ENCODE peak calls at places on chromosome 21, in five cellular contexts. W is H1, M is A549, C is WTC11, T is HCT116. X is an unnamed sample.

GRCh38 chr21:29295066-29295650 is 3.6 kb upstream of the BACH1 start:
- DNase-seq in W (no peak), M (no peak), C (no peak), T (no peak), X (no peak)

GRCh38 chr21:29730281-29730680 is 209.5 kb downstream of the GRIK1 start:
- DNase-seq in W (no peak), M (no peak), C (no peak), T (no peak), X (no peak)

GRCh38 chr21:14740692-14741091 is 194.6 kb upstream of the SAMSN1 start:
- DNase-seq in W (no peak), M (no peak), C (no peak), T (no peak), X (no peak)

GRCh38 chr21:14096172-14096571 is 114.6 kb downstream of the LIPI start:
- DNase-seq in W (no peak), M (no peak), C (no peak), T (no peak), X (no peak)

GRCh38 chr21:31218830-31219608 is 125.0 kb downstream of the TIAM1 start:
- DNase-seq in W (no peak), M (no peak), C (no peak), T (peak; percentile 22), X (no peak)

GRCh38 chr21:33070921-33071877 is 1.3 kb downstream of the OLIG1 start:
- DNase-seq in W (peak; percentile 72), M (peak; percentile 30), C (peak; percentile 57), T (no peak), X (peak; percentile 73)

GRCh38 chr21:14889080-14889805 is 175.6 kb downstream of the NRIP1 start:
- DNase-seq in W (no peak), M (no peak), C (no peak), T (no peak), X (no peak)

GRCh38 chr21:29360799-29361765 is 62.4 kb downstream of the BACH1 start:
- DNase-seq in W (no peak), M (peak; percentile 12), C (no peak), T (no peak), X (peak; percentile 14)

GRCh38 chr21:31557956-31558838 is 101.3 kb upstream of the SOD1 start:
- DNase-seq in W (peak; percentile 83), M (no peak), C (peak; percentile 51), T (no peak), X (no peak)

GRCh38 chr21:24759348-24760118 is 847.7 kb downstream of the MRPL39 start:
- DNase-seq in W (no peak), M (no peak), C (no peak), T (no peak), X (peak; percentile 53)

GRCh38 chr21:33894736-33895288 is 20.8 kb downstream of the ATP5PO start:
- DNase-seq in W (peak; percentile 81), M (peak; percentile 77), C (peak; percentile 84), T (peak; percentile 27), X (peak; percentile 87)

GRCh38 chr21:36166705-36167104 is 10.1 kb downstream of the DOP1B start:
- DNase-seq in W (no peak), M (no peak), C (no peak), T (no peak), X (peak; percentile 46)

GRCh38 chr21:36169465-36170128 is 13.0 kb downstream of the DOP1B start:
- DNase-seq in W (no peak), M (no peak), C (peak; percentile 28), T (no peak), X (no peak)

GRCh38 chr21:36171741-36172331 is 15.2 kb downstream of the DOP1B start:
- DNase-seq in W (no peak), M (no peak), C (no peak), T (no peak), X (no peak)

GRCh38 chr21:36170823-36171222 is 14.2 kb downstream of the DOP1B start:
- DNase-seq in W (no peak), M (no peak), C (no peak), T (no peak), X (no peak)

DNA sequence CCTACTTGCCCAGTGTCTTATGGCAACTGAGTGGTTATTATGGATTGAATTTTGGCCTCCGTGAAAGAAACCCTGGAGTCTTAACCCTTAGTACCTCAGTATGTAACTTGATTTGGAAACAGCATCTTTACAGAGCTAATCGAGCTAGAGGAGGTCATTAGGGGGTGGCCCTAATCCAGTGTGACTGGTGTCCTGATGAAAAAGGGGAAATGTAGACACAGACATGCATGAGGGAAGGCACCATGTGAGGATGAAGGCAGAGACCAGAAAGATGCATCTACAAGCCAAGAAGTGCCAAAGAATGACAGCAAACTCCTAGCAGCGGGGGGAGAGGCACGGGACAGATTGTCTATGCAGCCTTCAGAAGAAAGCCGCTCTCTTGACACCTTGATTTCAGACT is 14.7 kb downstream of the DOP1B start:
- DNase-seq in W (no peak), M (no peak), C (no peak), T (no peak), X (no peak)
- TF ChIP-seq MAX in W (no peak), M (no peak), C (no peak), T (no peak), X (no peak)

GRCh38 chr21:42164818-42165217 is 54.1 kb upstream of the ABCG1 start:
- DNase-seq in W (no peak), M (no peak), C (no peak), T (no peak), X (no peak)

GRCh38 chr21:42164064-42164789 is 54.7 kb upstream of the ABCG1 start:
- DNase-seq in W (no peak), M (peak; percentile 24), C (peak; percentile 57), T (peak; percentile 29), X (peak; percentile 67)

GRCh38 chr21:42161957-42162681 is 56.8 kb upstream of the ABCG1 start:
- DNase-seq in W (no peak), M (no peak), C (no peak), T (no peak), X (peak; percentile 40)

GRCh38 chr21:42162831-42163510 is 56.0 kb upstream of the ABCG1 start:
- DNase-seq in W (no peak), M (no peak), C (no peak), T (no peak), X (peak; percentile 62)

GRCh38 chr21:42163511-42163863 is 55.5 kb upstream of the ABCG1 start:
- DNase-seq in W (no peak), M (no peak), C (no peak), T (no peak), X (no peak)
- TF ChIP-seq MAX in W (no peak), M (no peak), C (no peak), T (no peak), X (no peak)

GRCh38 chr21:26844258-26845065 is 747 bp downstream of the ADAMTS1 start:
- DNase-seq in W (peak; percentile 71), M (peak; percentile 33), C (peak; percentile 49), T (no peak), X (no peak)
- TF ChIP-seq MAX in W (peak; percentile 98), M (peak; percentile 19), C (peak; percentile 94), T (no peak), X (no peak)

GRCh38 chr21:27571706-27572105 is 604.8 kb upstream of the ADAMTS5 start:
- DNase-seq in W (no peak), M (no peak), C (no peak), T (no peak), X (no peak)

GRCh38 chr21:27569831-27570230 is 602.9 kb upstream of the ADAMTS5 start:
- DNase-seq in W (no peak), M (no peak), C (no peak), T (no peak), X (no peak)

GRCh38 chr21:27569091-27569490 is 602.2 kb upstream of the ADAMTS5 start:
- DNase-seq in W (no peak), M (no peak), C (no peak), T (no peak), X (no peak)

GRCh38 chr21:27572681-27573080 is 605.8 kb upstream of the ADAMTS5 start:
- DNase-seq in W (no peak), M (no peak), C (no peak), T (no peak), X (no peak)

DNA sequence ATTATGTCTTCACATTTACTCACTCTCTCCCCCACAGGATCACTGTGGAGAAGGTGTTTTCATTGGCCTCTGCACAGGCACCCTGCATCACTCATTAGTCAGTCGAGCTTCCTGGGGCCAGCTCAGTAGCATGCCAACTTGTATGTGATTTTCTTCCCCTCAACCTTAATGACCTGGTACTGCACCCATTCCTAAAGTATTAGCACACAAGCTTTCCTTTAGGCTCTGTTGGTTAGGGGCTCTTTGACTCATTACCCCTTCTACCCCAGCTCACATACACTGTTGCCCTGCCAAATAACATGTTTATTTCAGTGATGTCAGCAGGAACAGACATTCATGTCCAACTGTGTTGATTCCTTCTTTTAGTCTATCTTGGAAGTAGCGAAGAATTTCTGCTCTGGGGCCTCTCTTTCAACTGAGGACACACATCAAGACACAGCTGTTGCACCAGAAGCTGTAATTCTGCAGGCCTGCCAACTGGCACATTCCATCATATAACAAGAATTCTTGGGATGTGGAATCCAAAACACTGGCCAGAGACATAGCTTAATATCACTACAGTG is 603.5 kb upstream of the ADAMTS5 start:
- DNase-seq in W (no peak), M (no peak), C (no peak), T (no peak), X (no peak)
- TF ChIP-seq MAX in W (no peak), M (no peak), C (no peak), T (no peak), X (no peak)

DNA sequence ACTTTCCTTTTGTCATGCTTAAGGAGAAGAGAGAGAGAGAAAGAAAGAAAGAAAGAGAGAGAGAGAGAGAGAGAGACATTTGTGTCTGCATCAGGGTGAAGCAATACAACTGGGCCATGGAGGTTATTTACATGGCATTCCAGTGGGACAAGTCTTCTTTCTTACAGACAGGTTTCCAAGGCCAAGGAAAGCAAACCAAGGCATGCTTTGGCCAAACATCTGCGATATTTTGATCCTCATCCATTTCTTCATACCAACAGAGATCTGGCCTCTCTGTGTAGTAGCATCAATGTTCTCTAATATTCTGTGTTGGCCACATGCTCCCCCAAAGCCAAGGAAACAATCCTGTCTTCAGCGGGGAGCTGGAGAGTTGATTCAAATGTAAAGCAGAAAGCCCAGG is 292.1 kb downstream of the SETD4 start:
- DNase-seq in W (no peak), M (no peak), C (no peak), T (no peak), X (no peak)
- TF ChIP-seq MAX in W (no peak), M (no peak), C (no peak), T (no peak), X (no peak)

GRCh38 chr21:45096216-45096615 is 21.8 kb downstream of the ADARB1 start:
- DNase-seq in W (no peak), M (no peak), C (no peak), T (no peak), X (no peak)

GRCh38 chr21:45091540-45092322 is 17.4 kb downstream of the ADARB1 start:
- DNase-seq in W (no peak), M (no peak), C (no peak), T (no peak), X (no peak)

GRCh38 chr21:45095505-45095904 is 21.1 kb downstream of the ADARB1 start:
- DNase-seq in W (no peak), M (no peak), C (no peak), T (no peak), X (no peak)

GRCh38 chr21:45093064-45093532 is 18.7 kb downstream of the ADARB1 start:
- DNase-seq in W (no peak), M (no peak), C (no peak), T (no peak), X (no peak)

DNA sequence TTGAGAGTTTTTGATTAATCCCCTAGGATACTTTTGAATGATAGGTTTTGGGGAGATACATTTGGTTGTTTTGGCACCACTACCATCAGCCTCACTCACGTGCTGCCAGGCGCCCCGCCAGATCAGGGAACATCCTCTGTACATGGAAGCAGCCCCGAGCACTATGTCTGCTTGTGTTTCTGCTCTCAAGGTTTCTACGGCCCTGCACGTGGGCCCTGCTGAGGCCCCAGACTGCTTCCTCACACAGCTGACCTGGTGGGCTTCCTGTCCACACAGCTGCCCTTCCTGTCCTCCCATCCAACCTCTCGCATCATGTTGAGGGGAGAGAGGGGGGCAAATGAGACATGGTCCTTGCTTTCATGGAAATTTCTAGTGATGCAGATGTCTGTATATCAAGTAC is 20.0 kb downstream of the ADARB1 start:
- DNase-seq in W (no peak), M (no peak), C (no peak), T (no peak), X (no peak)
- TF ChIP-seq MAX in W (no peak), M (no peak), C (no peak), T (no peak), X (no peak)